ENCODE peak calls at places on chromosome 16, in seven cellular contexts. One of them, this sample, is unnamed.

GRCh38 chr16:72889616-72890235 is 158.2 kb downstream of the ZFHX3 start:
- DNase-seq in OCI-M1: no peak
- DNase-seq in NCI-H1105 treated with DMSO at 0.1 percent for 48 hours: no peak
- DNase-seq in activated T-helper 1 cell treated with Interleukin-2 at 50 U/mL for 16 hours: no peak
- DNase-seq in DMS153: no peak
- DNase-seq in NCI-H1417: no peak
- DNase-seq in glomerular endothelial cell: no peak
- DNase-seq in this sample: no peak

GRCh38 chr16:55279598-55279997 is 44.4 kb upstream of the IRX6 start:
- DNase-seq in OCI-M1: no peak
- DNase-seq in NCI-H1105 treated with DMSO at 0.1 percent for 48 hours: no peak
- DNase-seq in activated T-helper 1 cell treated with Interleukin-2 at 50 U/mL for 16 hours: no peak
- DNase-seq in DMS153: no peak
- DNase-seq in NCI-H1417: no peak
- DNase-seq in glomerular endothelial cell: no peak
- DNase-seq in this sample: no peak

GRCh38 chr16:7835032-7835431 is 502.4 kb downstream of the RBFOX1 start:
- DNase-seq in OCI-M1: no peak
- DNase-seq in NCI-H1105 treated with DMSO at 0.1 percent for 48 hours: peak
- DNase-seq in activated T-helper 1 cell treated with Interleukin-2 at 50 U/mL for 16 hours: no peak
- DNase-seq in DMS153: no peak
- DNase-seq in NCI-H1417: no peak
- DNase-seq in glomerular endothelial cell: no peak
- DNase-seq in this sample: no peak

GRCh38 chr16:87860553-87861299 is 8.6 kb downstream of the SLC7A5 start:
- DNase-seq in OCI-M1: peak
- DNase-seq in NCI-H1105 treated with DMSO at 0.1 percent for 48 hours: no peak
- DNase-seq in activated T-helper 1 cell treated with Interleukin-2 at 50 U/mL for 16 hours: no peak
- DNase-seq in DMS153: no peak
- DNase-seq in NCI-H1417: peak
- DNase-seq in glomerular endothelial cell: no peak
- DNase-seq in this sample: peak

GRCh38 chr16:64711026-64711425 is 410.8 kb downstream of the CDH11 start:
- DNase-seq in OCI-M1: no peak
- DNase-seq in NCI-H1105 treated with DMSO at 0.1 percent for 48 hours: no peak
- DNase-seq in activated T-helper 1 cell treated with Interleukin-2 at 50 U/mL for 16 hours: no peak
- DNase-seq in DMS153: no peak
- DNase-seq in NCI-H1417: no peak
- DNase-seq in glomerular endothelial cell: no peak
- DNase-seq in this sample: no peak

GRCh38 chr16:77585379-77585778 is 136.9 kb upstream of the NUDT7 start:
- DNase-seq in OCI-M1: no peak
- DNase-seq in NCI-H1105 treated with DMSO at 0.1 percent for 48 hours: no peak
- DNase-seq in activated T-helper 1 cell treated with Interleukin-2 at 50 U/mL for 16 hours: no peak
- DNase-seq in DMS153: no peak
- DNase-seq in NCI-H1417: no peak
- DNase-seq in glomerular endothelial cell: peak
- DNase-seq in this sample: no peak

GRCh38 chr16:52497067-52497816 is 49.7 kb downstream of the TOX3 start:
- DNase-seq in OCI-M1: no peak
- DNase-seq in NCI-H1105 treated with DMSO at 0.1 percent for 48 hours: peak
- DNase-seq in activated T-helper 1 cell treated with Interleukin-2 at 50 U/mL for 16 hours: no peak
- DNase-seq in DMS153: peak
- DNase-seq in NCI-H1417: peak
- DNase-seq in glomerular endothelial cell: no peak
- DNase-seq in this sample: no peak

GRCh38 chr16:396605-397004 is 394 bp upstream of the NME4 start:
- DNase-seq in OCI-M1: peak
- DNase-seq in NCI-H1105 treated with DMSO at 0.1 percent for 48 hours: peak
- DNase-seq in activated T-helper 1 cell treated with Interleukin-2 at 50 U/mL for 16 hours: no peak
- DNase-seq in DMS153: no peak
- DNase-seq in NCI-H1417: peak
- DNase-seq in glomerular endothelial cell: no peak
- DNase-seq in this sample: no peak

GRCh38 chr16:14205666-14206065 is 134.5 kb downstream of the MRTFB start:
- DNase-seq in OCI-M1: no peak
- DNase-seq in NCI-H1105 treated with DMSO at 0.1 percent for 48 hours: no peak
- DNase-seq in activated T-helper 1 cell treated with Interleukin-2 at 50 U/mL for 16 hours: no peak
- DNase-seq in DMS153: no peak
- DNase-seq in NCI-H1417: no peak
- DNase-seq in glomerular endothelial cell: no peak
- DNase-seq in this sample: no peak

GRCh38 chr16:85936761-85937343 is 37.9 kb downstream of the IRF8 start:
- DNase-seq in OCI-M1: no peak
- DNase-seq in NCI-H1105 treated with DMSO at 0.1 percent for 48 hours: no peak
- DNase-seq in activated T-helper 1 cell treated with Interleukin-2 at 50 U/mL for 16 hours: no peak
- DNase-seq in DMS153: no peak
- DNase-seq in NCI-H1417: no peak
- DNase-seq in glomerular endothelial cell: no peak
- DNase-seq in this sample: no peak

GRCh38 chr16:84252214-84252613 is 12.4 kb upstream of the KCNG4 start:
- DNase-seq in OCI-M1: no peak
- DNase-seq in NCI-H1105 treated with DMSO at 0.1 percent for 48 hours: no peak
- DNase-seq in activated T-helper 1 cell treated with Interleukin-2 at 50 U/mL for 16 hours: no peak
- DNase-seq in DMS153: no peak
- DNase-seq in NCI-H1417: no peak
- DNase-seq in glomerular endothelial cell: no peak
- DNase-seq in this sample: no peak

GRCh38 chr16:73152731-73153130 is 104.8 kb upstream of the ZFHX3 start:
- DNase-seq in OCI-M1: peak
- DNase-seq in NCI-H1105 treated with DMSO at 0.1 percent for 48 hours: no peak
- DNase-seq in activated T-helper 1 cell treated with Interleukin-2 at 50 U/mL for 16 hours: no peak
- DNase-seq in DMS153: no peak
- DNase-seq in NCI-H1417: peak
- DNase-seq in glomerular endothelial cell: no peak
- DNase-seq in this sample: no peak